ENCODE peak calls at places on chromosome 7, in four cellular contexts. G is HepG2, C is GM12878, X is K562. N is an unnamed sample.

GRCh38 chr7:149865437-149865836 is 8.3 kb upstream of the ATP6V0E2 start:
- DNase-seq in G (no peak), X (no peak), C (no peak), N (no peak)

GRCh38 chr7:72334066-72334465 is 78.1 kb downstream of the CALN1 start:
- DNase-seq in C (no peak), G (no peak), X (peak; percentile 23), N (peak; percentile 40)

GRCh38 chr7:66558660-66559465 is 69.8 kb upstream of the KCTD7 start:
- DNase-seq in C (no peak), X (no peak), G (no peak), N (peak; percentile 46)

GRCh38 chr7:3194501-3195141 is 106.4 kb upstream of the SDK1 start:
- DNase-seq in G (peak; percentile 97), C (no peak), X (no peak), N (no peak)

GRCh38 chr7:112133328-112133727 is 72.9 kb downstream of the DOCK4 start:
- DNase-seq in C (no peak), X (no peak), G (no peak), N (no peak)

GRCh38 chr7:133582766-133583523 is 330.1 kb downstream of the EXOC4 start:
- DNase-seq in C (no peak), G (no peak), X (no peak), N (no peak)

GRCh38 chr7:51827641-51828040 is 511.0 kb upstream of the COBL start:
- DNase-seq in C (no peak), X (no peak), G (no peak), N (no peak)

GRCh38 chr7:51314726-51315125 is 1.9 kb downstream of the COBL start:
- DNase-seq in G (no peak), C (no peak), X (no peak), N (no peak)

GRCh38 chr7:111509298-111509697 is 53.0 kb downstream of the IMMP2L start:
- DNase-seq in G (no peak), C (no peak), X (no peak), N (no peak)

GRCh38 chr7:42350801-42351200 is 113.8 kb upstream of the GLI3 start:
- DNase-seq in C (no peak), G (no peak), X (no peak), N (no peak)

GRCh38 chr7:256461-256940 is 33.5 kb upstream of the FOXL3 start:
- DNase-seq in G (no peak), C (no peak), X (no peak), N (no peak)

GRCh38 chr7:47792521-47793121 is 155.6 kb downstream of the PKD1L1 start:
- DNase-seq in C (no peak), G (no peak), X (peak; percentile 14), N (no peak)

GRCh38 chr7:27808626-27809025 is 68.7 kb downstream of the TAX1BP1 start:
- DNase-seq in C (no peak), X (no peak), G (no peak), N (no peak)

GRCh38 chr7:69049341-69049740 is 548.9 kb upstream of the AUTS2 start:
- DNase-seq in X (no peak), C (no peak), G (no peak), N (no peak)

GRCh38 chr7:139916717-139917395 is 87.8 kb downstream of the TBXAS1 start:
- DNase-seq in G (no peak), C (peak; percentile 82), X (no peak), N (no peak)

GRCh38 chr7:101081432-101081831 is 3.8 kb upstream of the TRIM56 start:
- DNase-seq in G (no peak), C (no peak), X (no peak), N (no peak)

GRCh38 chr7:45975367-45975766 is 54.3 kb upstream of the IGFBP3 start:
- DNase-seq in G (no peak), X (no peak), C (no peak), N (no peak)

GRCh38 chr7:50339990-50340500 is 35.5 kb downstream of the IKZF1 start:
- DNase-seq in G (no peak), C (no peak), X (peak; percentile 89), N (no peak)

GRCh38 chr7:26376208-26376917 is 84.7 kb downstream of the SNX10 start:
- DNase-seq in G (peak; percentile 23), C (no peak), X (no peak), N (peak; percentile 94)

GRCh38 chr7:124762611-124763143 is 2.9 kb downstream of the GPR37 start:
- DNase-seq in X (no peak), G (peak; percentile 76), C (no peak), N (no peak)

GRCh38 chr7:44867073-44867990 is 18.0 kb downstream of the PURB start:
- DNase-seq in G (peak; percentile 32), C (no peak), X (peak; percentile 70), N (no peak)

GRCh38 chr7:97971120-97971989 is 18.6 kb downstream of the OCM2 start:
- DNase-seq in G (peak; percentile 40), C (peak; percentile 19), X (peak; percentile 64), N (peak; percentile 55)

GRCh38 chr7:151761256-151761655 is 115.7 kb downstream of the PRKAG2 start:
- DNase-seq in X (peak; percentile 18), G (no peak), C (no peak), N (no peak)

GRCh38 chr7:56092789-56093531 is at the start of gene PHKG1:
- DNase-seq in X (peak; percentile 61), G (peak; percentile 33), C (no peak), N (peak; percentile 74)

GRCh38 chr7:131400833-131401593 is 73.3 kb downstream of the MKLN1 start:
- DNase-seq in G (peak; percentile 16), C (no peak), X (no peak), N (no peak)

GRCh38 chr7:112905950-112906349 is 115.8 kb upstream of the TMEM168 start:
- DNase-seq in C (no peak), X (no peak), G (no peak), N (no peak)

GRCh38 chr7:24255139-24255538 is 28.9 kb upstream of the NPY start:
- DNase-seq in X (no peak), C (no peak), G (no peak), N (no peak)

DNA sequence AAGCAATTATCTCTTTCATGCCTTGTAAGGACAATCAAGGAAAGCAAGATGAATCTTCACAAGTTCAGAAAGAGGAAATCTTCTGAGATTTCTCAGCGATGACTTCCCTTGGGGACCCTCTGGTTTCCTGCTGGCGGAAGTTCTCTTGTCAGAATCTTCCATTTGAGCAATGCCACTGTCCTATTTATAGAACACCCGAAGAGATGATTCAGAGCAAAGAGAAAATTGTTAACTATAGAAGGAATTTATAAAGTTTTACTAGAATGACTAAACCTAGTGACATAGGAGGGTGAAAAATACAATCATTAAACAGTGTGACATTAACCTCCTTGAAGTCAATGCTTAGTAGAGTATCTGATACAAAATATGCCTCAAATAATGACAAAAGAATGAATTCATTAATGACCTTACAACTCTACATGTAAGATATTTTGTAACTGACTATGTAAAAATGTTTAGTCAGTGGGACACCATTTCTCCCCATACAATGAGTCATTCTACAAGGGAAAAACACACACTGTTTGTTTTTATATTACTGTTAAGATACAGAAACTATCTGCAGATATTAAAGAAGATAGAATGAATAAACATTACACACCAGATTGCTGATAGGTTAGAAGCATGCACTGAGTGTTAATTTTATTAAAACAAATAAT is 206.5 kb upstream of the CNTNAP2 start:
- DNase-seq in G (no peak), C (no peak), X (no peak), N (no peak)
- TF ChIP-seq NFIC in G (no peak), C (no peak), X (no peak), N (no peak)

GRCh38 chr7:113996405-113996804 is 77.6 kb upstream of the PPP1R3A start:
- DNase-seq in X (no peak), G (no peak), C (no peak), N (no peak)
- TF ChIP-seq NFIC in X (no peak), G (no peak), C (no peak), N (no peak)

DNA sequence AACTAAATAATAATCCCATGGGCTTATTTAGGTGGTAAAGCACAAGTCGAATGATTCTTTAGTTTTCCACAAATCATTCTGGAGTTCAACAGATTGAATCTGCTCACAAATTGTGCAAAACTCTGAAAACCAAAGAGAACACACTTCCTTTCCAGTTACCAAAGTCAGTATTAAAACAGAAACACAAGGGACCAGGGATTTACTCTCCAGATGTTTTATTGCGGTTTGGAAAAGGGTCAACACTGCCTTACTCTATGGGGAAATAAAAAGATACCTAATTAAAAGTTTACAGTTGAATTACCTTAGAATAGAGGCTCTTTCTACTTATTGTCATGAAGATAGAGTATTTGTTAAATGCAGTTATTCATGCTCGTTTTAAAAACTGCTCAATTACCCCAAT is 8.6 kb downstream of the LAMB1 start:
- DNase-seq in X (no peak), G (no peak), C (no peak), N (no peak)
- TF ChIP-seq NFIC in X (no peak), G (no peak), C (no peak), N (no peak)

GRCh38 chr7:95596183-95597135 is at the start of gene PDK4:
- DNase-seq in G (no peak), X (peak; percentile 12), C (no peak), N (peak; percentile 70)

GRCh38 chr7:95595825-95596182 is 512 bp downstream of the PDK4 start:
- DNase-seq in G (no peak), X (no peak), C (no peak), N (no peak)

GRCh38 chr7:95601324-95601723 is 5.0 kb upstream of the PDK4 start:
- DNase-seq in X (no peak), G (no peak), C (no peak), N (no peak)

GRCh38 chr7:95598511-95598910 is 2.2 kb upstream of the PDK4 start:
- DNase-seq in G (no peak), X (no peak), C (no peak), N (no peak)

GRCh38 chr7:95599069-95599468 is 2.8 kb upstream of the PDK4 start:
- DNase-seq in X (no peak), G (no peak), C (no peak), N (no peak)
- TF ChIP-seq NFIC in X (no peak), G (no peak), C (no peak), N (no peak)

GRCh38 chr7:40544932-40545331 is 410.1 kb downstream of the SUGCT start:
- DNase-seq in C (no peak), X (no peak), G (no peak), N (no peak)
- TF ChIP-seq NFIC in C (no peak), X (no peak), G (no peak), N (peak; percentile 16)

GRCh38 chr7:134827889-134828288 is 48.5 kb downstream of the CALD1 start:
- DNase-seq in C (no peak), G (no peak), X (no peak), N (no peak)

GRCh38 chr7:134827436-134827835 is 48.0 kb downstream of the CALD1 start:
- DNase-seq in G (no peak), X (no peak), C (no peak), N (no peak)

GRCh38 chr7:134831862-134832261 is 52.4 kb downstream of the CALD1 start:
- DNase-seq in C (no peak), G (no peak), X (peak; percentile 19), N (no peak)

GRCh38 chr7:134828361-134828760 is 48.9 kb downstream of the CALD1 start:
- DNase-seq in G (no peak), X (no peak), C (no peak), N (no peak)

GRCh38 chr7:134829381-134829986 is 50.0 kb downstream of the CALD1 start:
- DNase-seq in X (no peak), G (no peak), C (no peak), N (peak; percentile 13)
- TF ChIP-seq NFIC in X (no peak), G (no peak), C (no peak), N (no peak)